ENCODE peak calls at places on chromosomes 7 and 10, in six cellular contexts. One of them, this sample, is unnamed.

GRCh38 chr7:151174246-151175046 is 7.0 kb upstream of the GBX1 start:
- DNase-seq in stomach: peak; percentile 27
- DNase-seq in brain microvascular endothelial cell: peak; percentile 8
- DNase-seq in colonic mucosa: no peak
- DNase-seq in kidney epithelial cell: no peak
- DNase-seq in foreskin fibroblast: peak; percentile 20
- DNase-seq in this sample: no peak

GRCh38 chr7:45216622-45217165 is 59.1 kb downstream of the RAMP3 start:
- DNase-seq in stomach: no peak
- DNase-seq in brain microvascular endothelial cell: no peak
- DNase-seq in colonic mucosa: no peak
- DNase-seq in kidney epithelial cell: no peak
- DNase-seq in foreskin fibroblast: no peak
- DNase-seq in this sample: no peak

GRCh38 chr10:4650572-4650971 is 175.4 kb upstream of the AKR1E2 start:
- DNase-seq in stomach: no peak
- DNase-seq in brain microvascular endothelial cell: peak; percentile 27
- DNase-seq in colonic mucosa: no peak
- DNase-seq in kidney epithelial cell: no peak
- DNase-seq in foreskin fibroblast: peak; percentile 79
- DNase-seq in this sample: no peak

GRCh38 chr7:94394399-94395140 is at the start of gene COL1A2:
- DNase-seq in stomach: peak; percentile 32
- DNase-seq in brain microvascular endothelial cell: peak; percentile 96
- DNase-seq in colonic mucosa: peak; percentile 52
- DNase-seq in kidney epithelial cell: no peak
- DNase-seq in foreskin fibroblast: peak; percentile 99
- DNase-seq in this sample: peak; percentile 87

GRCh38 chr7:50416509-50417299 is 33.4 kb downstream of the FIGNL1 start:
- DNase-seq in stomach: no peak
- DNase-seq in brain microvascular endothelial cell: no peak
- DNase-seq in colonic mucosa: no peak
- DNase-seq in kidney epithelial cell: no peak
- DNase-seq in foreskin fibroblast: no peak
- DNase-seq in this sample: no peak

GRCh38 chr7:2921748-2922147 is 77.6 kb upstream of the GNA12 start:
- DNase-seq in stomach: no peak
- DNase-seq in brain microvascular endothelial cell: no peak
- DNase-seq in colonic mucosa: no peak
- DNase-seq in kidney epithelial cell: no peak
- DNase-seq in foreskin fibroblast: no peak
- DNase-seq in this sample: no peak

GRCh38 chr7:16528520-16528919 is 1.9 kb downstream of the LRRC72 start:
- DNase-seq in stomach: no peak
- DNase-seq in brain microvascular endothelial cell: peak; percentile 23
- DNase-seq in colonic mucosa: no peak
- DNase-seq in kidney epithelial cell: no peak
- DNase-seq in foreskin fibroblast: peak; percentile 34
- DNase-seq in this sample: no peak

GRCh38 chr7:68964060-68964459 is 634.2 kb upstream of the AUTS2 start:
- DNase-seq in stomach: no peak
- DNase-seq in brain microvascular endothelial cell: peak; percentile 10
- DNase-seq in colonic mucosa: no peak
- DNase-seq in kidney epithelial cell: no peak
- DNase-seq in foreskin fibroblast: no peak
- DNase-seq in this sample: no peak

GRCh38 chr10:86545097-86545496 is 23.5 kb upstream of the WAPL start:
- DNase-seq in stomach: no peak
- DNase-seq in brain microvascular endothelial cell: no peak
- DNase-seq in colonic mucosa: no peak
- DNase-seq in kidney epithelial cell: no peak
- DNase-seq in foreskin fibroblast: no peak
- DNase-seq in this sample: no peak

GRCh38 chr10:1185911-1186692 is 129.9 kb downstream of the WDR37 start:
- DNase-seq in stomach: no peak
- DNase-seq in brain microvascular endothelial cell: no peak
- DNase-seq in colonic mucosa: no peak
- DNase-seq in kidney epithelial cell: no peak
- DNase-seq in foreskin fibroblast: no peak
- DNase-seq in this sample: no peak

GRCh38 chr10:75483188-75483587 is 51.8 kb downstream of the LRMDA start:
- DNase-seq in stomach: no peak
- DNase-seq in brain microvascular endothelial cell: no peak
- DNase-seq in colonic mucosa: no peak
- DNase-seq in kidney epithelial cell: no peak
- DNase-seq in foreskin fibroblast: no peak
- DNase-seq in this sample: no peak

GRCh38 chr7:47153076-47153475 is 428.8 kb downstream of the TNS3 start:
- DNase-seq in stomach: no peak
- DNase-seq in brain microvascular endothelial cell: peak; percentile 96
- DNase-seq in colonic mucosa: peak; percentile 34
- DNase-seq in kidney epithelial cell: peak; percentile 50
- DNase-seq in foreskin fibroblast: peak; percentile 96
- DNase-seq in this sample: peak; percentile 78

GRCh38 chr7:2999078-2999500 is 44.6 kb downstream of the CARD11 start:
- DNase-seq in stomach: no peak
- DNase-seq in brain microvascular endothelial cell: no peak
- DNase-seq in colonic mucosa: no peak
- DNase-seq in kidney epithelial cell: no peak
- DNase-seq in foreskin fibroblast: no peak
- DNase-seq in this sample: no peak

GRCh38 chr7:93013471-93014061 is 104.2 kb downstream of the SAMD9 start:
- DNase-seq in stomach: no peak
- DNase-seq in brain microvascular endothelial cell: no peak
- DNase-seq in colonic mucosa: no peak
- DNase-seq in kidney epithelial cell: no peak
- DNase-seq in foreskin fibroblast: peak; percentile 22
- DNase-seq in this sample: no peak

GRCh38 chr7:78605131-78605530 is 806.6 kb downstream of the PHTF2 start:
- DNase-seq in stomach: no peak
- DNase-seq in brain microvascular endothelial cell: no peak
- DNase-seq in colonic mucosa: no peak
- DNase-seq in kidney epithelial cell: no peak
- DNase-seq in foreskin fibroblast: peak; percentile 37
- DNase-seq in this sample: no peak

GRCh38 chr10:83545901-83546391 is 593.4 kb upstream of the GHITM start:
- DNase-seq in stomach: no peak
- DNase-seq in brain microvascular endothelial cell: no peak
- DNase-seq in colonic mucosa: no peak
- DNase-seq in kidney epithelial cell: no peak
- DNase-seq in foreskin fibroblast: no peak
- DNase-seq in this sample: no peak

GRCh38 chr7:116588225-116588624 is 63.4 kb downstream of the CAV1 start:
- DNase-seq in stomach: no peak
- DNase-seq in brain microvascular endothelial cell: peak; percentile 74
- DNase-seq in colonic mucosa: no peak
- DNase-seq in kidney epithelial cell: no peak
- DNase-seq in foreskin fibroblast: peak; percentile 90
- DNase-seq in this sample: no peak

GRCh38 chr7:55242613-55243012 is 122.5 kb upstream of the LANCL2 start:
- DNase-seq in stomach: no peak
- DNase-seq in brain microvascular endothelial cell: no peak
- DNase-seq in colonic mucosa: no peak
- DNase-seq in kidney epithelial cell: no peak
- DNase-seq in foreskin fibroblast: peak; percentile 52
- DNase-seq in this sample: no peak

GRCh38 chr10:14548474-14548873 is 217.8 kb upstream of the FRMD4A start:
- DNase-seq in stomach: no peak
- DNase-seq in brain microvascular endothelial cell: no peak
- DNase-seq in colonic mucosa: no peak
- DNase-seq in kidney epithelial cell: no peak
- DNase-seq in foreskin fibroblast: no peak
- DNase-seq in this sample: no peak

GRCh38 chr10:15585303-15585715 is 134.4 kb downstream of the ITGA8 start:
- DNase-seq in stomach: peak; percentile 31
- DNase-seq in brain microvascular endothelial cell: peak; percentile 51
- DNase-seq in colonic mucosa: peak; percentile 71
- DNase-seq in kidney epithelial cell: peak; percentile 2
- DNase-seq in foreskin fibroblast: peak; percentile 84
- DNase-seq in this sample: no peak

GRCh38 chr7:98354511-98355249 is 46.2 kb downstream of the BAIAP2L1 start:
- DNase-seq in stomach: peak; percentile 80
- DNase-seq in brain microvascular endothelial cell: peak; percentile 83
- DNase-seq in colonic mucosa: peak; percentile 85
- DNase-seq in kidney epithelial cell: peak; percentile 71
- DNase-seq in foreskin fibroblast: peak; percentile 91
- DNase-seq in this sample: peak; percentile 64

GRCh38 chr7:155489862-155490696 is 32.1 kb downstream of the EN2 start:
- DNase-seq in stomach: no peak
- DNase-seq in brain microvascular endothelial cell: no peak
- DNase-seq in colonic mucosa: peak; percentile 48
- DNase-seq in kidney epithelial cell: no peak
- DNase-seq in foreskin fibroblast: no peak
- DNase-seq in this sample: no peak

GRCh38 chr7:29146082-29146706 is at the start of gene CPVL:
- DNase-seq in stomach: peak; percentile 28
- DNase-seq in brain microvascular endothelial cell: no peak
- DNase-seq in colonic mucosa: peak; percentile 59
- DNase-seq in kidney epithelial cell: no peak
- DNase-seq in foreskin fibroblast: peak; percentile 2
- DNase-seq in this sample: no peak

GRCh38 chr10:8312079-8312478 is 257.6 kb downstream of the GATA3 start:
- DNase-seq in stomach: no peak
- DNase-seq in brain microvascular endothelial cell: no peak
- DNase-seq in colonic mucosa: no peak
- DNase-seq in kidney epithelial cell: no peak
- DNase-seq in foreskin fibroblast: no peak
- DNase-seq in this sample: no peak

GRCh38 chr7:82506208-82506607 is 62.6 kb upstream of the CACNA2D1 start:
- DNase-seq in stomach: no peak
- DNase-seq in brain microvascular endothelial cell: peak; percentile 9
- DNase-seq in colonic mucosa: no peak
- DNase-seq in kidney epithelial cell: no peak
- DNase-seq in foreskin fibroblast: no peak
- DNase-seq in this sample: no peak

GRCh38 chr10:93495654-93496321 is 624 bp upstream of the CEP55 start:
- DNase-seq in stomach: no peak
- DNase-seq in brain microvascular endothelial cell: peak; percentile 26
- DNase-seq in colonic mucosa: peak; percentile 65
- DNase-seq in kidney epithelial cell: no peak
- DNase-seq in foreskin fibroblast: peak; percentile 61
- DNase-seq in this sample: no peak

GRCh38 chr10:3775671-3776551 is 9.1 kb downstream of the KLF6 start:
- DNase-seq in stomach: no peak
- DNase-seq in brain microvascular endothelial cell: peak; percentile 66
- DNase-seq in colonic mucosa: no peak
- DNase-seq in kidney epithelial cell: no peak
- DNase-seq in foreskin fibroblast: peak; percentile 74
- DNase-seq in this sample: no peak

GRCh38 chr7:91634485-91635177 is 245.9 kb downstream of the MTERF1 start:
- DNase-seq in stomach: no peak
- DNase-seq in brain microvascular endothelial cell: no peak
- DNase-seq in colonic mucosa: no peak
- DNase-seq in kidney epithelial cell: no peak
- DNase-seq in foreskin fibroblast: no peak
- DNase-seq in this sample: no peak

DNA sequence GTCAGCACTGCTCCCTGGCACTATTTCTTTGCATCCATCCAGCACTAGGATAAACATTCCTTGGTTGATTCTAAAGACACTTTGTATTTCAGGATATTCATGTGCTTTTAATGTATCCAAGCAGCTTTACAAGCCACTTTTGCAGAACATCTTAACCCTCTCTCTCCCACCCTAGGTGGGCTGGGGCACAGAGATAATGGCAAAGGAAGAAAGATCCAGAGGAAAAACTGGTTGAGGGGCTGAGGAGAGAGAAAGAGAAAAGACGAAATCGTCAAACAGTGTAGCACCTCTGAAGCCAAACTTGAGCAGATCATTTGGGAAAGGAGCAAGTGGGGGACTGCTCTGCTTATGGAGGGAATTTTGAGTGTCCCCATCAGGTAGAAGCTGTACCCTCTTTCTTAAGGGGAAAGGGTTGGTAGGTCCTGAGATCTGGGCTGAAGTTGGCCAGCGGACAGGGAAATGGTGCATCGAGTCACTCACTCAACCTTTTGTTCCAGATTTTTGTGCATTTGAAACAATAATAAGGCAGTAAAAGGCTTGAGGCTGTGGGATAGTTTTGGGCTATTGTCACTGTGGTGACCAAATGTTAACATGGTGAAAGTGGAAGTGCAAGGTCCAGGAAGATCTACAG is 4.2 kb upstream of the HOXA13 start:
- DNase-seq in stomach: no peak
- DNase-seq in brain microvascular endothelial cell: no peak
- DNase-seq in colonic mucosa: peak; percentile 21
- DNase-seq in kidney epithelial cell: no peak
- DNase-seq in foreskin fibroblast: no peak
- DNase-seq in this sample: no peak
- H3K4me3 ChIP-seq in stomach: no peak overlapping the region
- H3K4me3 ChIP-seq in brain microvascular endothelial cell: no peak overlapping the region
- H3K4me3 ChIP-seq in colonic mucosa: peak overlapping the region; percentile 32
- H3K4me3 ChIP-seq in kidney epithelial cell: no peak overlapping the region
- H3K4me3 ChIP-seq in foreskin fibroblast: peak overlapping the region; percentile 41
- H3K4me3 ChIP-seq in this sample: no peak overlapping the region

DNA sequence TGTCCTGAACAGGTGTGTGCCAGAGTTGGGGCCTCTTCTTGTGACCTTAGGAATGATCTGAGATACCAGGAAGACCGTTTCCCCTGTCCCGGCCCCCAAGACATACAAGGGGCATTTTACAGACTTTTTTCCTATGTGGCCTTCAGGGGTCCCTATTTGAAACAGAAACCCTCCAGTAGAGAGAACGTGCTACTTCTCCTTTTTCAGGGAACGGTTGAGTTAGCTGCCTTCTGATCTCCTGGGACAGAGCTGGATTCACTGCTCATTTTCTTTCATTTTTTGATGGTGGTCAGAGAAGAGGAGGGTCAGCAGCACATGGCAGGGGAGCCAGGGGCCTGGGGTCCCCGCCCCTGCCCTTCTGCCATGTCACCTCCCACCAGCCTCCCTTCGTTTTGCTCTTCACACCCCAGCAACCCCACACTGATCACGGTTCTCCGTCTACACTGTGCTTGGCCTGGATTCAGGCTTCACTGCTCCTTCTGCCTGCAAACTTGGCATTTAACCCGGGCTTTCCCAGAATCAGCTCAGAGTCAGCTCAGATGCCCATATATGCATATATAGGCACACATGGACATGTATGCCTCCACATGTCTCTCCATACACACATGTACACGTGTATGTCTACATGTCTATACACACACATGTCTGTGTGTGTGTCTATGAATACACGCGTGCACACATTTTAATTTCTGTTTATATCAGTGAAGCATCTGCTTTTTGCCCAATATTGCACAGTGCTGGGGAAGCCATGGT is 138.0 kb upstream of the BTBD16 start:
- DNase-seq in stomach: no peak
- DNase-seq in brain microvascular endothelial cell: no peak
- DNase-seq in colonic mucosa: no peak
- DNase-seq in kidney epithelial cell: no peak
- DNase-seq in foreskin fibroblast: no peak
- DNase-seq in this sample: no peak
- TF ChIP-seq CTCF in stomach: no peak
- TF ChIP-seq CTCF in brain microvascular endothelial cell: peak; percentile 25
- TF ChIP-seq CTCF in colonic mucosa: no peak
- TF ChIP-seq CTCF in kidney epithelial cell: no peak
- TF ChIP-seq CTCF in foreskin fibroblast: no peak
- TF ChIP-seq CTCF in this sample: peak; percentile 32

GRCh38 chr10:117137911-117138642 is at the start of gene VAX1:
- DNase-seq in stomach: no peak
- DNase-seq in brain microvascular endothelial cell: no peak
- DNase-seq in colonic mucosa: no peak
- DNase-seq in kidney epithelial cell: no peak
- DNase-seq in foreskin fibroblast: peak; percentile 33
- DNase-seq in this sample: no peak
- H3K4me3 ChIP-seq in stomach: peak within 1 kb of the TSS; percentile 34
- H3K4me3 ChIP-seq in brain microvascular endothelial cell: peak within 1 kb of the TSS; percentile 30
- H3K4me3 ChIP-seq in colonic mucosa: peak within 1 kb of the TSS; percentile 28
- H3K4me3 ChIP-seq in kidney epithelial cell: peak within 1 kb of the TSS; percentile 31
- H3K4me3 ChIP-seq in foreskin fibroblast: no peak within 1 kb of the TSS
- H3K4me3 ChIP-seq in this sample: peak within 1 kb of the TSS; percentile 31

GRCh38 chr7:73699370-73700069 is 16.1 kb downstream of the BUD23 start:
- DNase-seq in stomach: no peak
- DNase-seq in brain microvascular endothelial cell: no peak
- DNase-seq in colonic mucosa: no peak
- DNase-seq in kidney epithelial cell: no peak
- DNase-seq in foreskin fibroblast: no peak
- DNase-seq in this sample: no peak
- TF ChIP-seq CTCF in stomach: no peak
- TF ChIP-seq CTCF in brain microvascular endothelial cell: no peak
- TF ChIP-seq CTCF in colonic mucosa: no peak
- TF ChIP-seq CTCF in kidney epithelial cell: no peak
- TF ChIP-seq CTCF in foreskin fibroblast: no peak
- TF ChIP-seq CTCF in this sample: no peak